ENCODE peak calls at places on chromosomes 2 and 18, in nine cellular contexts. B, R, P, W, E, V, I, N and Q are unnamed samples.

GRCh38 chr2:119066272-119066804 is 92.2 kb downstream of the C1QL2 start:
- DNase-seq in B (no peak), R (no peak), P (no peak), W (no peak), E (no peak), V (no peak), I (no peak), N (no peak), Q (no peak)

GRCh38 chr2:12057436-12058166 is 311.2 kb downstream of the LPIN1 start:
- DNase-seq in B (peak), R (no peak), P (no peak), W (no peak), E (peak), V (no peak), I (no peak), N (no peak), Q (peak)

GRCh38 chr2:171316220-171316619 is 117.6 kb downstream of the METTL8 start:
- DNase-seq in B (no peak), R (no peak), P (no peak), W (no peak), E (no peak), V (no peak), I (peak), N (no peak), Q (no peak)

GRCh38 chr2:219595250-219595649 is 2.4 kb upstream of the STK11IP start:
- DNase-seq in B (no peak), R (no peak), P (no peak), W (peak), E (no peak), V (no peak), I (no peak), N (no peak), Q (no peak)

GRCh38 chr2:52220393-52220792 is 1188.5 kb upstream of the NRXN1 start:
- DNase-seq in B (no peak), R (no peak), P (peak), W (no peak), E (peak), V (no peak), I (no peak), N (no peak), Q (no peak)

GRCh38 chr2:151823651-151824050 is 4.6 kb downstream of the ARL5A start:
- DNase-seq in B (no peak), R (no peak), P (no peak), W (no peak), E (no peak), V (no peak), I (no peak), N (no peak), Q (no peak)

GRCh38 chr2:237075749-237076599 is 9.7 kb upstream of the COPS8 start:
- DNase-seq in B (no peak), R (no peak), P (peak), W (no peak), E (no peak), V (no peak), I (no peak), N (no peak), Q (no peak)

GRCh38 chr2:111135910-111136297 is 15.2 kb downstream of the BCL2L11 start:
- DNase-seq in B (no peak), R (no peak), P (no peak), W (no peak), E (peak), V (no peak), I (peak), N (no peak), Q (no peak)

GRCh38 chr2:231890896-231891513 is 35.2 kb downstream of the NPPC start:
- DNase-seq in B (peak), R (no peak), P (no peak), W (no peak), E (peak), V (no peak), I (no peak), N (no peak), Q (no peak)

GRCh38 chr2:140603401-140603800 is 1527.4 kb downstream of the LRP1B start:
- DNase-seq in B (no peak), R (no peak), P (no peak), W (no peak), E (no peak), V (no peak), I (no peak), N (no peak), Q (no peak)

GRCh38 chr2:234245945-234246344 is 195.4 kb downstream of the SPP2 start:
- DNase-seq in B (no peak), R (peak), P (no peak), W (no peak), E (no peak), V (no peak), I (no peak), N (no peak), Q (no peak)

GRCh38 chr2:221844966-221845365 is 272.9 kb upstream of the EPHA4 start:
- DNase-seq in B (no peak), R (no peak), P (no peak), W (no peak), E (no peak), V (no peak), I (no peak), N (no peak), Q (no peak)

GRCh38 chr2:69959425-69959824 is 2.0 kb downstream of the ASPRV1 start:
- DNase-seq in B (no peak), R (no peak), P (no peak), W (no peak), E (no peak), V (no peak), I (no peak), N (no peak), Q (no peak)

GRCh38 chr18:74084184-74084583 is 63.5 kb downstream of the FBXO15 start:
- DNase-seq in B (no peak), R (no peak), P (no peak), W (no peak), E (no peak), V (no peak), I (no peak), N (no peak), Q (no peak)

GRCh38 chr2:235669983-235670962 is 176.4 kb downstream of the AGAP1 start:
- DNase-seq in B (no peak), R (peak), P (peak), W (peak), E (peak), V (peak), I (peak), N (no peak), Q (peak)

GRCh38 chr2:241540766-241541561 is 17.6 kb upstream of the BOK start:
- DNase-seq in B (peak), R (peak), P (peak), W (peak), E (peak), V (no peak), I (peak), N (peak), Q (peak)

GRCh38 chr2:204260162-204260877 is 285.0 kb upstream of the PARD3B start:
- DNase-seq in B (no peak), R (peak), P (peak), W (peak), E (peak), V (peak), I (peak), N (peak), Q (no peak)

GRCh38 chr2:73766994-73767393 is 12.9 kb downstream of the DUSP11 start:
- DNase-seq in B (no peak), R (no peak), P (no peak), W (no peak), E (no peak), V (no peak), I (no peak), N (no peak), Q (no peak)

GRCh38 chr2:127174176-127174575 is 45.9 kb downstream of the CYP27C1 start:
- DNase-seq in B (peak), R (peak), P (no peak), W (no peak), E (no peak), V (no peak), I (no peak), N (no peak), Q (no peak)

GRCh38 chr2:105454801-105455485 is 56.1 kb upstream of the FHL2 start:
- DNase-seq in B (no peak), R (peak), P (peak), W (peak), E (peak), V (peak), I (no peak), N (peak), Q (no peak)

GRCh38 chr2:7882296-7882695 is 799.6 kb upstream of the ID2 start:
- DNase-seq in B (no peak), R (no peak), P (no peak), W (no peak), E (no peak), V (no peak), I (no peak), N (no peak), Q (no peak)

GRCh38 chr2:7880561-7880960 is 801.3 kb upstream of the ID2 start:
- DNase-seq in B (no peak), R (no peak), P (no peak), W (no peak), E (no peak), V (no peak), I (no peak), N (no peak), Q (no peak)

GRCh38 chr2:7880126-7880525 is 801.7 kb upstream of the ID2 start:
- DNase-seq in B (no peak), R (no peak), P (no peak), W (no peak), E (no peak), V (no peak), I (no peak), N (no peak), Q (no peak)

GRCh38 chr2:7881456-7881855 is 800.4 kb upstream of the ID2 start:
- DNase-seq in B (no peak), R (no peak), P (no peak), W (no peak), E (no peak), V (no peak), I (no peak), N (no peak), Q (no peak)

DNA sequence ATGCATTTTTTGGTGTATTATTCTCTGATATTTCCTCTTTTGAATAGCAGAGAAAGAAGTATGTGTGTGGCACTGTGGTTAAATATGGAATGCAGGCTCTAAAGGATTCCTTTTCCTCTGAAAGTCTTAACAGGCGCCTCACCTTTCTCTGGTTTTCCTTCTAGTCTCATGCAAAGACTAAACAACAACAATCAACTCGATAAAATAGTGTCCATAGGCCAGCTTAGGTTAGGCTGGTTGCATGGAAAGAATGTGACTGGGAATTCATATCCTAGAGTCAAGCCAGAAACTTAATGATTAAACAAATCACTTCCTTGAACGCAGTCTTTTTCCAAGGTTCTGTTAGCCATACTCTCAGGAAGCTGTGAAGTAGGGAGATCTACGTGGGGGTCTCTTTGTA is 800.8 kb upstream of the ID2 start:
- DNase-seq in B (no peak), R (no peak), P (no peak), W (no peak), E (no peak), V (no peak), I (no peak), N (no peak), Q (no peak)
- H3K27ac ChIP-seq in B (no peak), R (no peak), P (no peak), W (no peak), E (no peak), V (no peak), I (peak), N (no peak), Q (no peak)

GRCh38 chr18:58576641-58577251 is 52.1 kb downstream of the ALPK2 start:
- DNase-seq in B (no peak), R (no peak), P (no peak), W (no peak), E (no peak), V (no peak), I (no peak), N (no peak), Q (no peak)
- TF ChIP-seq POLR2A in B (no peak), R (no peak), P (no peak), W (no peak), E (no peak), V (no peak), I (no peak), N (no peak), Q (no peak)

DNA sequence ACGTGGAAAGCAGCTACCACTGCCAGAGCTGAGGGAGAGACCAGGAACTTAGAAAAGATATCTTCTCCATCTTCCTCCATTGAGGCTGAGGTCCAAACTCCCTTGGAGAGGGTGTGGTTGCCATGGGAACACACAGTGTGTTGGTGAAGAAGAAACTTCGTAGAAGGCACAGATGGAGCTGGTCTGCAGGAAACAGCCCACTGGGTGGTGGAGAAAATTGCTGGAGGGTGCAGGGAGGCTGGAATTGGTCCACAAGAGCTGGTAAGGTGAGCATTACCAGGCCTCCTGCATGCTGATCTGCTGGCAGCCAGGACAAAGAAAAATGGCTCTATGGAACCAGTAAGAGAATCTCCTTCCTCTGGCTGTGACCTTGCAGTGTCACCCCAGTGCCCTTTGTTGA is 191.0 kb downstream of the HRH4 start:
- DNase-seq in B (no peak), R (no peak), P (no peak), W (no peak), E (no peak), V (no peak), I (no peak), N (no peak), Q (no peak)
- H3K27ac ChIP-seq in B (no peak), R (no peak), P (no peak), W (no peak), E (no peak), V (no peak), I (no peak), N (no peak), Q (no peak)

GRCh38 chr2:17878222-17879136 is at the start of gene KCNS3:
- DNase-seq in B (no peak), R (peak), P (peak), W (no peak), E (peak), V (no peak), I (peak), N (no peak), Q (peak)
- TF ChIP-seq POLR2A in B (no peak), R (peak), P (no peak), W (no peak), E (peak), V (peak), I (no peak), N (no peak), Q (peak)

GRCh38 chr18:22467760-22468553 is 50.2 kb upstream of the CTAGE1 start:
- DNase-seq in B (no peak), R (peak), P (no peak), W (no peak), E (no peak), V (no peak), I (no peak), N (peak), Q (no peak)
- H3K27ac ChIP-seq in B (no peak), R (peak), P (no peak), W (no peak), E (peak), V (no peak), I (no peak), N (no peak), Q (peak)

DNA sequence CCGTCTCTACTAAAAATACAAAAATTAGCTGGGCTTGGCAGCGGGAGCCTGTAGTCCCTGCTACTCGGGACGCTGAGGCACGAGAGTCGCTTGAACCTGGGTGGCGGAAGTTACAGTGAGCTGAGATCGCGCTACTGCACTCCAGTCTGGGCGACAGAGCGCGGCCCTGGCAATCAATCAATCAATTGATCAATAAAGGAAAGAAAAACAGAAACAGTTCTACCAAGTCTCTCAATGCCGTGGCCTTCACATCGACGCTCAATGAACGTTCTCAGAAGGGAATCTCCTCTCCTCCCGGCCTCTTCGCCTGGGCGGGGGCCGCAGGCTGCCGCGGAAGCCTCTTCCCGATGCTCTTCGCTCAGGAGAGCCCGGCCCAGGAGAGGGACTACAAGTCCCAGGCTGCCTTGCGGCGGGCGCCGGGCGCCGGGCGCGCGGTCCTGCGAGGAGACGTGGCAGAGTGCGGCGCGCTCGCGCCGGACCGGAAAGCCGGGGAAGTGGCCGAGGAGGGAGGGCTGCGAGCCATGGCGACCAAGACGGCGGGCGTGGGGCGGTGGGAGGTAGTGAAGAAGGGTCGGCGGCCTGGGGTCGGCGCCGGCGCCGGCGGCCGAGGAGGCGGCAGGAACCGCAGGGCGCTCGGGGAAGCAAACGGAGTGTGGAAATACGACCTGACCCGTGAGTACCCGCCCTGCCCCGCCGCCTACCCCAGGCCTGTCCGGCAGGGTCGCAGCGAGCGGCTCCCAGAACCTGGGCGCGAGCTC is at the start of gene TMEM214:
- DNase-seq in B (peak), R (peak), P (peak), W (peak), E (peak), V (peak), I (peak), N (peak), Q (peak)
- TF ChIP-seq POLR2A in B (no peak), R (peak), P (no peak), W (peak), E (peak), V (peak), I (no peak), N (peak), Q (peak)

GRCh38 chr2:46947841-46948240 is 32.2 kb upstream of the MCFD2 start:
- DNase-seq in B (no peak), R (no peak), P (no peak), W (no peak), E (no peak), V (no peak), I (no peak), N (no peak), Q (no peak)

GRCh38 chr2:46954951-46955571 is 39.5 kb upstream of the MCFD2 start:
- DNase-seq in B (no peak), R (peak), P (peak), W (peak), E (peak), V (peak), I (no peak), N (no peak), Q (peak)

GRCh38 chr2:46952171-46952570 is 36.6 kb upstream of the MCFD2 start:
- DNase-seq in B (no peak), R (no peak), P (no peak), W (no peak), E (no peak), V (no peak), I (no peak), N (no peak), Q (no peak)

GRCh38 chr2:46950314-46950713 is 34.7 kb upstream of the MCFD2 start:
- DNase-seq in B (no peak), R (no peak), P (no peak), W (no peak), E (no peak), V (no peak), I (no peak), N (no peak), Q (no peak)

GRCh38 chr2:46951290-46952064 is 35.9 kb upstream of the MCFD2 start:
- DNase-seq in B (no peak), R (no peak), P (no peak), W (no peak), E (no peak), V (no peak), I (no peak), N (no peak), Q (no peak)
- H3K27ac ChIP-seq in B (no peak), R (no peak), P (no peak), W (no peak), E (no peak), V (no peak), I (no peak), N (no peak), Q (no peak)